ENCODE peak calls at places on chromosome 18, in ten cellular contexts. One of them, this sample, is unnamed.
A peak's percentile ranks its signal among the peaks of the same experiment; 100 is the strongest.

GRCh38 chr18:58167073-58167472 is 123.0 kb downstream of the NEDD4L start:
- DNase-seq in H1: no peak
- DNase-seq in GM06990: no peak
- DNase-seq in GM12891: no peak
- DNase-seq in cardiac muscle cell: no peak
- DNase-seq in T-helper 1 cell: no peak
- DNase-seq in HL-60: no peak
- DNase-seq in GM10248: no peak
- DNase-seq in activated T-cell treated with anti-CD3 and anti-CD28 coated beads for 1 hour: no peak
- DNase-seq in EL: no peak
- DNase-seq in this sample: no peak

GRCh38 chr18:21598726-21599584 is 1.5 kb downstream of the ESCO1 start:
- DNase-seq in GM10248: no peak
- DNase-seq in EL: no peak
- DNase-seq in T-helper 1 cell: no peak
- DNase-seq in H1: no peak
- DNase-seq in HL-60: no peak
- DNase-seq in activated T-cell treated with anti-CD3 and anti-CD28 coated beads for 1 hour: no peak
- DNase-seq in GM12891: no peak
- DNase-seq in GM06990: peak; percentile 37
- DNase-seq in cardiac muscle cell: no peak
- DNase-seq in this sample: no peak

GRCh38 chr18:48600746-48601090 is 61.9 kb downstream of the CTIF start:
- DNase-seq in cardiac muscle cell: peak; percentile 52
- DNase-seq in T-helper 1 cell: no peak
- DNase-seq in GM10248: no peak
- DNase-seq in H1: no peak
- DNase-seq in EL: no peak
- DNase-seq in activated T-cell treated with anti-CD3 and anti-CD28 coated beads for 1 hour: no peak
- DNase-seq in GM06990: no peak
- DNase-seq in HL-60: no peak
- DNase-seq in GM12891: no peak
- DNase-seq in this sample: no peak

GRCh38 chr18:12442946-12443345 is 35.2 kb downstream of the PRELID3A start:
- DNase-seq in GM10248: no peak
- DNase-seq in T-helper 1 cell: no peak
- DNase-seq in GM06990: no peak
- DNase-seq in GM12891: no peak
- DNase-seq in EL: peak; percentile 31
- DNase-seq in H1: no peak
- DNase-seq in cardiac muscle cell: no peak
- DNase-seq in HL-60: no peak
- DNase-seq in activated T-cell treated with anti-CD3 and anti-CD28 coated beads for 1 hour: no peak
- DNase-seq in this sample: no peak

GRCh38 chr18:41753826-41754225 is 201.2 kb upstream of the PIK3C3 start:
- DNase-seq in activated T-cell treated with anti-CD3 and anti-CD28 coated beads for 1 hour: no peak
- DNase-seq in GM12891: no peak
- DNase-seq in cardiac muscle cell: no peak
- DNase-seq in H1: no peak
- DNase-seq in T-helper 1 cell: no peak
- DNase-seq in EL: peak; percentile 21
- DNase-seq in HL-60: no peak
- DNase-seq in GM10248: no peak
- DNase-seq in GM06990: no peak
- DNase-seq in this sample: no peak

GRCh38 chr18:54020346-54020745 is 204.1 kb downstream of the MBD2 start:
- DNase-seq in GM12891: no peak
- DNase-seq in GM10248: no peak
- DNase-seq in H1: no peak
- DNase-seq in activated T-cell treated with anti-CD3 and anti-CD28 coated beads for 1 hour: no peak
- DNase-seq in HL-60: no peak
- DNase-seq in GM06990: no peak
- DNase-seq in T-helper 1 cell: no peak
- DNase-seq in EL: peak; percentile 8
- DNase-seq in cardiac muscle cell: no peak
- DNase-seq in this sample: no peak

GRCh38 chr18:69469444-69469919 is 68.8 kb downstream of the DOK6 start:
- DNase-seq in T-helper 1 cell: no peak
- DNase-seq in GM10248: no peak
- DNase-seq in H1: peak; percentile 67
- DNase-seq in EL: peak; percentile 23
- DNase-seq in cardiac muscle cell: no peak
- DNase-seq in GM06990: peak; percentile 6
- DNase-seq in activated T-cell treated with anti-CD3 and anti-CD28 coated beads for 1 hour: peak; percentile 6
- DNase-seq in HL-60: peak; percentile 11
- DNase-seq in GM12891: no peak
- DNase-seq in this sample: no peak

GRCh38 chr18:6763524-6763923 is 34.0 kb downstream of the ARHGAP28 start:
- DNase-seq in HL-60: no peak
- DNase-seq in T-helper 1 cell: no peak
- DNase-seq in GM12891: no peak
- DNase-seq in GM06990: no peak
- DNase-seq in H1: no peak
- DNase-seq in activated T-cell treated with anti-CD3 and anti-CD28 coated beads for 1 hour: no peak
- DNase-seq in EL: no peak
- DNase-seq in GM10248: no peak
- DNase-seq in cardiac muscle cell: no peak
- DNase-seq in this sample: no peak

GRCh38 chr18:23257686-23258565 is 122.6 kb downstream of the CABLES1 start:
- DNase-seq in cardiac muscle cell: no peak
- DNase-seq in H1: no peak
- DNase-seq in activated T-cell treated with anti-CD3 and anti-CD28 coated beads for 1 hour: no peak
- DNase-seq in GM10248: no peak
- DNase-seq in GM12891: no peak
- DNase-seq in GM06990: no peak
- DNase-seq in EL: peak; percentile 53
- DNase-seq in HL-60: no peak
- DNase-seq in T-helper 1 cell: no peak
- DNase-seq in this sample: no peak

GRCh38 chr18:79797518-79798345 is at the start of gene KCNG2:
- DNase-seq in GM06990: no peak
- DNase-seq in EL: no peak
- DNase-seq in cardiac muscle cell: peak; percentile 63
- DNase-seq in GM10248: peak; percentile 75
- DNase-seq in H1: peak; percentile 78
- DNase-seq in T-helper 1 cell: no peak
- DNase-seq in activated T-cell treated with anti-CD3 and anti-CD28 coated beads for 1 hour: no peak
- DNase-seq in HL-60: no peak
- DNase-seq in GM12891: peak; percentile 72
- DNase-seq in this sample: peak; percentile 61

GRCh38 chr18:12921178-12921577 is 26.6 kb upstream of the SEH1L start:
- DNase-seq in T-helper 1 cell: peak; percentile 8
- DNase-seq in activated T-cell treated with anti-CD3 and anti-CD28 coated beads for 1 hour: no peak
- DNase-seq in cardiac muscle cell: no peak
- DNase-seq in GM10248: peak; percentile 54
- DNase-seq in EL: no peak
- DNase-seq in H1: no peak
- DNase-seq in GM12891: no peak
- DNase-seq in HL-60: no peak
- DNase-seq in GM06990: no peak
- DNase-seq in this sample: no peak

GRCh38 chr18:55380574-55380973 is 207.4 kb downstream of the TCF4 start:
- DNase-seq in EL: peak; percentile 53
- DNase-seq in H1: no peak
- DNase-seq in activated T-cell treated with anti-CD3 and anti-CD28 coated beads for 1 hour: no peak
- DNase-seq in GM10248: no peak
- DNase-seq in cardiac muscle cell: no peak
- DNase-seq in HL-60: no peak
- DNase-seq in GM12891: no peak
- DNase-seq in GM06990: no peak
- DNase-seq in T-helper 1 cell: no peak
- DNase-seq in this sample: no peak

GRCh38 chr18:5059540-5060032 is 137.5 kb downstream of the AKAIN1 start:
- DNase-seq in EL: no peak
- DNase-seq in activated T-cell treated with anti-CD3 and anti-CD28 coated beads for 1 hour: no peak
- DNase-seq in T-helper 1 cell: no peak
- DNase-seq in GM10248: no peak
- DNase-seq in H1: no peak
- DNase-seq in GM06990: no peak
- DNase-seq in GM12891: no peak
- DNase-seq in cardiac muscle cell: no peak
- DNase-seq in HL-60: no peak
- DNase-seq in this sample: no peak

GRCh38 chr18:79881695-79882094 is 69.8 kb downstream of the SLC66A2 start:
- DNase-seq in H1: no peak
- DNase-seq in GM12891: no peak
- DNase-seq in activated T-cell treated with anti-CD3 and anti-CD28 coated beads for 1 hour: no peak
- DNase-seq in EL: no peak
- DNase-seq in GM06990: no peak
- DNase-seq in GM10248: no peak
- DNase-seq in T-helper 1 cell: no peak
- DNase-seq in HL-60: no peak
- DNase-seq in cardiac muscle cell: no peak
- DNase-seq in this sample: no peak

GRCh38 chr18:48563027-48563426 is 24.2 kb downstream of the CTIF start:
- DNase-seq in H1: no peak
- DNase-seq in EL: peak; percentile 91
- DNase-seq in cardiac muscle cell: no peak
- DNase-seq in T-helper 1 cell: no peak
- DNase-seq in activated T-cell treated with anti-CD3 and anti-CD28 coated beads for 1 hour: no peak
- DNase-seq in HL-60: no peak
- DNase-seq in GM12891: no peak
- DNase-seq in GM10248: no peak
- DNase-seq in GM06990: no peak
- DNase-seq in this sample: no peak

GRCh38 chr18:79300382-79300781 is 95.3 kb upstream of the NFATC1 start:
- DNase-seq in activated T-cell treated with anti-CD3 and anti-CD28 coated beads for 1 hour: no peak
- DNase-seq in GM06990: no peak
- DNase-seq in HL-60: no peak
- DNase-seq in cardiac muscle cell: no peak
- DNase-seq in GM12891: no peak
- DNase-seq in GM10248: no peak
- DNase-seq in H1: no peak
- DNase-seq in T-helper 1 cell: no peak
- DNase-seq in EL: no peak
- DNase-seq in this sample: no peak

GRCh38 chr18:57142361-57142760 is 4.5 kb upstream of the BOD1L2 start:
- DNase-seq in HL-60: no peak
- DNase-seq in EL: no peak
- DNase-seq in T-helper 1 cell: no peak
- DNase-seq in activated T-cell treated with anti-CD3 and anti-CD28 coated beads for 1 hour: no peak
- DNase-seq in GM12891: no peak
- DNase-seq in GM06990: no peak
- DNase-seq in GM10248: no peak
- DNase-seq in cardiac muscle cell: no peak
- DNase-seq in H1: no peak
- DNase-seq in this sample: no peak

GRCh38 chr18:68796936-68797690 is 767 bp upstream of the CCDC102B start:
- DNase-seq in H1: no peak
- DNase-seq in GM10248: no peak
- DNase-seq in T-helper 1 cell: no peak
- DNase-seq in GM12891: no peak
- DNase-seq in HL-60: no peak
- DNase-seq in cardiac muscle cell: no peak
- DNase-seq in activated T-cell treated with anti-CD3 and anti-CD28 coated beads for 1 hour: no peak
- DNase-seq in GM06990: no peak
- DNase-seq in EL: peak; percentile 80
- DNase-seq in this sample: no peak

GRCh38 chr18:59308201-59309014 is 10.0 kb downstream of the CPLX4 start:
- DNase-seq in HL-60: peak; percentile 33
- DNase-seq in activated T-cell treated with anti-CD3 and anti-CD28 coated beads for 1 hour: peak; percentile 61
- DNase-seq in GM06990: peak; percentile 58
- DNase-seq in H1: peak; percentile 89
- DNase-seq in GM12891: peak; percentile 69
- DNase-seq in GM10248: peak; percentile 81
- DNase-seq in cardiac muscle cell: peak; percentile 87
- DNase-seq in EL: peak; percentile 67
- DNase-seq in T-helper 1 cell: peak; percentile 48
- DNase-seq in this sample: peak; percentile 66

This sample was measured in GM19239.